ENCODE peak calls at places on chromosomes 6 and 20, in seven cellular contexts. One of them, this sample, is unnamed.

GRCh38 chr20:62557425-62557824 is 81.6 kb upstream of the GATA5 start:
- DNase-seq in hepatocyte: no peak
- DNase-seq in PC-3: peak
- DNase-seq in SK-N-SH: no peak
- DNase-seq in GM23248: peak
- DNase-seq in GM23338: no peak
- DNase-seq in neural progenitor cell: no peak
- DNase-seq in this sample: peak

GRCh38 chr6:26311385-26312095 is 53.5 kb upstream of the BTN3A2 start:
- DNase-seq in hepatocyte: peak
- DNase-seq in PC-3: peak
- DNase-seq in SK-N-SH: peak
- DNase-seq in GM23248: peak
- DNase-seq in GM23338: peak
- DNase-seq in neural progenitor cell: peak
- DNase-seq in this sample: peak

GRCh38 chr6:56684342-56685101 is 41.8 kb upstream of the DST start:
- DNase-seq in hepatocyte: no peak
- DNase-seq in PC-3: no peak
- DNase-seq in SK-N-SH: no peak
- DNase-seq in GM23248: no peak
- DNase-seq in GM23338: no peak
- DNase-seq in neural progenitor cell: no peak
- DNase-seq in this sample: no peak

GRCh38 chr6:83221886-83222479 is 28.8 kb downstream of the RWDD2A start:
- DNase-seq in hepatocyte: peak
- DNase-seq in PC-3: peak
- DNase-seq in SK-N-SH: peak
- DNase-seq in GM23248: peak
- DNase-seq in GM23338: peak
- DNase-seq in neural progenitor cell: peak
- DNase-seq in this sample: peak

GRCh38 chr6:14772188-14772587 is 473.7 kb upstream of the JARID2 start:
- DNase-seq in hepatocyte: no peak
- DNase-seq in PC-3: no peak
- DNase-seq in SK-N-SH: no peak
- DNase-seq in GM23248: no peak
- DNase-seq in GM23338: peak
- DNase-seq in neural progenitor cell: no peak
- DNase-seq in this sample: no peak

GRCh38 chr20:6698056-6698455 is 69.4 kb upstream of the BMP2 start:
- DNase-seq in hepatocyte: peak
- DNase-seq in PC-3: peak
- DNase-seq in SK-N-SH: no peak
- DNase-seq in GM23248: no peak
- DNase-seq in GM23338: peak
- DNase-seq in neural progenitor cell: peak
- DNase-seq in this sample: peak

GRCh38 chr6:169891846-169892245 is 140.4 kb downstream of the ERMARD start:
- DNase-seq in hepatocyte: no peak
- DNase-seq in PC-3: no peak
- DNase-seq in SK-N-SH: no peak
- DNase-seq in GM23248: no peak
- DNase-seq in GM23338: no peak
- DNase-seq in neural progenitor cell: no peak
- DNase-seq in this sample: no peak

GRCh38 chr6:30881987-30882763 is 2.1 kb upstream of the DDR1 start:
- DNase-seq in hepatocyte: peak
- DNase-seq in PC-3: no peak
- DNase-seq in SK-N-SH: peak
- DNase-seq in GM23248: peak
- DNase-seq in GM23338: peak
- DNase-seq in neural progenitor cell: peak
- DNase-seq in this sample: no peak

GRCh38 chr20:4439461-4439860 is 282.2 kb upstream of the PRND start:
- DNase-seq in hepatocyte: no peak
- DNase-seq in PC-3: no peak
- DNase-seq in SK-N-SH: no peak
- DNase-seq in GM23248: no peak
- DNase-seq in GM23338: no peak
- DNase-seq in neural progenitor cell: no peak
- DNase-seq in this sample: no peak

GRCh38 chr6:35415065-35415880 is 36.9 kb upstream of the FANCE start:
- DNase-seq in hepatocyte: peak
- DNase-seq in PC-3: peak
- DNase-seq in SK-N-SH: peak
- DNase-seq in GM23248: peak
- DNase-seq in GM23338: peak
- DNase-seq in neural progenitor cell: peak
- DNase-seq in this sample: no peak

GRCh38 chr20:60727425-60727824 is 524.6 kb upstream of the CDH4 start:
- DNase-seq in hepatocyte: no peak
- DNase-seq in PC-3: no peak
- DNase-seq in SK-N-SH: no peak
- DNase-seq in GM23248: no peak
- DNase-seq in GM23338: peak
- DNase-seq in neural progenitor cell: no peak
- DNase-seq in this sample: no peak

GRCh38 chr6:11366934-11367637 is 134.6 kb upstream of the NEDD9 start:
- DNase-seq in hepatocyte: no peak
- DNase-seq in PC-3: peak
- DNase-seq in SK-N-SH: no peak
- DNase-seq in GM23248: peak
- DNase-seq in GM23338: peak
- DNase-seq in neural progenitor cell: peak
- DNase-seq in this sample: no peak

GRCh38 chr6:25652007-25652515 is at the start of gene SCGN:
- DNase-seq in hepatocyte: peak
- DNase-seq in PC-3: peak
- DNase-seq in SK-N-SH: peak
- DNase-seq in GM23248: peak
- DNase-seq in GM23338: peak
- DNase-seq in neural progenitor cell: peak
- DNase-seq in this sample: no peak

GRCh38 chr6:81749704-81750103 is 2.8 kb downstream of the TENT5A start:
- DNase-seq in hepatocyte: no peak
- DNase-seq in PC-3: no peak
- DNase-seq in SK-N-SH: no peak
- DNase-seq in GM23248: peak
- DNase-seq in GM23338: no peak
- DNase-seq in neural progenitor cell: no peak
- DNase-seq in this sample: no peak

GRCh38 chr6:44855562-44856494 is 468.3 kb downstream of the CDC5L start:
- DNase-seq in hepatocyte: no peak
- DNase-seq in PC-3: no peak
- DNase-seq in SK-N-SH: no peak
- DNase-seq in GM23248: peak
- DNase-seq in GM23338: no peak
- DNase-seq in neural progenitor cell: no peak
- DNase-seq in this sample: no peak

GRCh38 chr20:8756410-8756809 is 312.5 kb upstream of the PLCB4 start:
- DNase-seq in hepatocyte: peak
- DNase-seq in PC-3: peak
- DNase-seq in SK-N-SH: no peak
- DNase-seq in GM23248: peak
- DNase-seq in GM23338: no peak
- DNase-seq in neural progenitor cell: no peak
- DNase-seq in this sample: peak

GRCh38 chr6:106642476-106642875 is 13.1 kb downstream of the QRSL1 start:
- DNase-seq in hepatocyte: no peak
- DNase-seq in PC-3: peak
- DNase-seq in SK-N-SH: no peak
- DNase-seq in GM23248: no peak
- DNase-seq in GM23338: no peak
- DNase-seq in neural progenitor cell: no peak
- DNase-seq in this sample: no peak

GRCh38 chr6:124999105-124999764 is 37.0 kb downstream of the RNF217 start:
- DNase-seq in hepatocyte: no peak
- DNase-seq in PC-3: peak
- DNase-seq in SK-N-SH: no peak
- DNase-seq in GM23248: no peak
- DNase-seq in GM23338: no peak
- DNase-seq in neural progenitor cell: no peak
- DNase-seq in this sample: no peak

GRCh38 chr6:137353346-137353745 is 134.2 kb upstream of the IFNGR1 start:
- DNase-seq in hepatocyte: no peak
- DNase-seq in PC-3: no peak
- DNase-seq in SK-N-SH: no peak
- DNase-seq in GM23248: no peak
- DNase-seq in GM23338: no peak
- DNase-seq in neural progenitor cell: no peak
- DNase-seq in this sample: no peak

GRCh38 chr6:81838724-81839425 is 86.4 kb upstream of the TENT5A start:
- DNase-seq in hepatocyte: no peak
- DNase-seq in PC-3: no peak
- DNase-seq in SK-N-SH: no peak
- DNase-seq in GM23248: peak
- DNase-seq in GM23338: peak
- DNase-seq in neural progenitor cell: no peak
- DNase-seq in this sample: no peak

GRCh38 chr20:46057856-46058655 is 29.0 kb downstream of the SLC12A5 start:
- DNase-seq in hepatocyte: peak
- DNase-seq in PC-3: no peak
- DNase-seq in SK-N-SH: no peak
- DNase-seq in GM23248: peak
- DNase-seq in GM23338: peak
- DNase-seq in neural progenitor cell: peak
- DNase-seq in this sample: no peak

GRCh38 chr6:143180860-143181259 is 120.2 kb downstream of the AIG1 start:
- DNase-seq in hepatocyte: no peak
- DNase-seq in PC-3: no peak
- DNase-seq in SK-N-SH: no peak
- DNase-seq in GM23248: peak
- DNase-seq in GM23338: no peak
- DNase-seq in neural progenitor cell: no peak
- DNase-seq in this sample: no peak

GRCh38 chr6:54700158-54700557 is 146.4 kb upstream of the FAM83B start:
- DNase-seq in hepatocyte: no peak
- DNase-seq in PC-3: peak
- DNase-seq in SK-N-SH: no peak
- DNase-seq in GM23248: no peak
- DNase-seq in GM23338: no peak
- DNase-seq in neural progenitor cell: no peak
- DNase-seq in this sample: no peak

GRCh38 chr20:2698912-2699311 is 6.3 kb downstream of the EBF4 start:
- DNase-seq in hepatocyte: no peak
- DNase-seq in PC-3: no peak
- DNase-seq in SK-N-SH: no peak
- DNase-seq in GM23248: no peak
- DNase-seq in GM23338: no peak
- DNase-seq in neural progenitor cell: no peak
- DNase-seq in this sample: no peak

GRCh38 chr6:33215761-33216649 is 7.7 kb downstream of the RING1 start:
- DNase-seq in hepatocyte: no peak
- DNase-seq in PC-3: no peak
- DNase-seq in SK-N-SH: no peak
- DNase-seq in GM23248: no peak
- DNase-seq in GM23338: no peak
- DNase-seq in neural progenitor cell: no peak
- DNase-seq in this sample: no peak
- H3K27ac ChIP-seq in hepatocyte: no peak
- H3K27ac ChIP-seq in PC-3: no peak
- H3K27ac ChIP-seq in SK-N-SH: no peak
- H3K27ac ChIP-seq in GM23248: no peak
- H3K27ac ChIP-seq in GM23338: no peak
- H3K27ac ChIP-seq in neural progenitor cell: no peak
- H3K27ac ChIP-seq in this sample: no peak

GRCh38 chr6:108961985-108962384 is 113.8 kb downstream of the ARMC2 start:
- DNase-seq in hepatocyte: no peak
- DNase-seq in PC-3: no peak
- DNase-seq in SK-N-SH: no peak
- DNase-seq in GM23248: peak
- DNase-seq in GM23338: no peak
- DNase-seq in neural progenitor cell: no peak
- DNase-seq in this sample: no peak
- TF ChIP-seq EZH2phosphoT487 in hepatocyte: no peak
- TF ChIP-seq EZH2phosphoT487 in PC-3: no peak
- TF ChIP-seq EZH2phosphoT487 in SK-N-SH: no peak
- TF ChIP-seq EZH2phosphoT487 in GM23248: no peak
- TF ChIP-seq EZH2phosphoT487 in GM23338: no peak
- TF ChIP-seq EZH2phosphoT487 in neural progenitor cell: no peak
- TF ChIP-seq EZH2phosphoT487 in this sample: no peak

DNA sequence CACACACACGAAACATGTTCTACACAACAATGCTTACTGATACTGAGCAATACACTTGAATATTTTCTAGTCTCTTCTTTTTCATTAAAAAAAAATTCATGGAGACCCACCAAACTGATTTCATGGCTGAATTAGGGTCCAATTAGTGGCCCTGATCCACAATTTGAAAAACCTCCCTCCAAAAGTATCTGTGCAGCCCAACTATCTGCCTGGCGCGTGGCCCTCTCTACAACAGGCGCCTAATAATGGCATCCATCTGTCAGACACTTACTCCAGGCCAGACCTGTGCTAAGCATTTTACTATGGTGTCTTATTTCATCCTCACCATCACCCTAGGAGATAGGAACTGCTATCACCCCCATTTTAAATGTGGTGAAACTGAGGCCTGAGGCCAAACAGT is 14.0 kb downstream of the TFEB start:
- DNase-seq in hepatocyte: no peak
- DNase-seq in PC-3: no peak
- DNase-seq in SK-N-SH: no peak
- DNase-seq in GM23248: no peak
- DNase-seq in GM23338: no peak
- DNase-seq in neural progenitor cell: no peak
- DNase-seq in this sample: no peak
- H3K27ac ChIP-seq in hepatocyte: no peak
- H3K27ac ChIP-seq in PC-3: no peak
- H3K27ac ChIP-seq in SK-N-SH: no peak
- H3K27ac ChIP-seq in GM23248: no peak
- H3K27ac ChIP-seq in GM23338: no peak
- H3K27ac ChIP-seq in neural progenitor cell: no peak
- H3K27ac ChIP-seq in this sample: no peak

DNA sequence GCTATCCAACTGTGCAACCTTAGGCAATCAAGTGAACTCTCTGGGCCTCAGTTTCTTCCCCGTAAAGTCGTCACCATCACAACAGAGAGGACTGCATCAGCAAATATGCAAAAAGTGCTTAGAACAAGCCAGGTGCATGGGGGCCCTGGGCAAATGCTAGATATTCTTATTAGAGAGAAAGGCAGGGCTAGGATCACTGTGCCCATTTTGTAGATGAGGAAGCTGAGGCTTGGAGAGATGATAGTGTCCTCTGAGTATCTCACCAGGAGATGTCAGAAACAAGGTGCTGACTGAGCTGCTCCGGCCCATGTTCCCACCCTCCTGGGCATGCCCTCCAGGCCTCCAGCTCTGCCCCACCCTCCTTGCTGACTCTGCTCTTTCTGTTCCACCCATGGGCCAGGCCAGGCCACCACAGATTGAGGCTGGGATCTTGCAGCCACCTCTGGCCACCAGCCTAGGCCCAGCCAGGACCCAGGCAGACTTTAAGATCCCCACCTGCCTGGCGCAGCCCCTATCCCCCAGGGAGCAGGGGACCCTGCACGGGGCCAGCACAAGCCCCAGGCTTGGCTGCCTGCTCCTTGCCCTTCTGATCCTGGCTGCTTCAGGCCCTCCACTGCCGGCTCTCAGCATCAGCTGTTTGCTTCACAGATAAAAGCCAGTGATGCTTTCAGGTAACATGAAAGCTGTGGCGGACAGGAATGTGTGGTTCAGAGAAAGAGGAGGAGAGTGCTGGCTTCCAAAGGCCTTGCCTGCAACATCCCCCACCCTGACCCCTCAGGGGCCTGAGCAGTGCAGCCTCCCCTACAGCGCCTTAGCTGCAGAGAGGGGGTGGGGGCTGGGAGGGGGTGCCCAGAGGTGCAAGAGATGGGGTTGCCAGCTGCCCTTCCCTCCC is 47.6 kb downstream of the GRM4 start:
- DNase-seq in hepatocyte: no peak
- DNase-seq in PC-3: no peak
- DNase-seq in SK-N-SH: no peak
- DNase-seq in GM23248: no peak
- DNase-seq in GM23338: peak
- DNase-seq in neural progenitor cell: no peak
- DNase-seq in this sample: no peak
- TF ChIP-seq EZH2phosphoT487 in hepatocyte: no peak
- TF ChIP-seq EZH2phosphoT487 in PC-3: no peak
- TF ChIP-seq EZH2phosphoT487 in SK-N-SH: no peak
- TF ChIP-seq EZH2phosphoT487 in GM23248: no peak
- TF ChIP-seq EZH2phosphoT487 in GM23338: no peak
- TF ChIP-seq EZH2phosphoT487 in neural progenitor cell: no peak
- TF ChIP-seq EZH2phosphoT487 in this sample: no peak

This sample was measured in HCT116.